ENCODE peak calls at places on chromosomes 1 and 21, in six cellular contexts. X, U, S, B, C and E are unnamed samples. For H3K9me3, the result is how much of the 10 kb centered on the place peaks cover.

GRCh38 chr1:100860397-100860991 is 34.1 kb downstream of the EXTL2 start:
- DNase-seq in B (no peak), U (no peak), S (no peak), C (no peak), X (no peak), E (no peak)

GRCh38 chr1:31587720-31588423 is 11.6 kb downstream of the TINAGL1 start:
- DNase-seq in B (peak), C (peak), X (peak), U (peak), S (peak), E (no peak)

GRCh38 chr1:84048820-84049219 is 49.9 kb upstream of the TTLL7 start:
- DNase-seq in S (no peak), U (no peak), X (no peak), C (no peak), B (no peak), E (no peak)

GRCh38 chr21:35829014-35829525 is 231.3 kb downstream of the SETD4 start:
- DNase-seq in C (no peak), U (no peak), X (no peak), S (no peak), B (no peak), E (no peak)

GRCh38 chr1:224757508-224757907 is 141.4 kb downstream of the CNIH3 start:
- DNase-seq in C (no peak), S (no peak), B (no peak), X (no peak), U (no peak), E (no peak)

GRCh38 chr1:1627842-1628655 is 3.9 kb upstream of the MMP23B start:
- DNase-seq in U (no peak), C (no peak), S (no peak), X (no peak), B (no peak), E (no peak)

GRCh38 chr1:24179251-24179895 is 7.7 kb downstream of the IFNLR1 start:
- DNase-seq in X (no peak), C (no peak), B (no peak), U (no peak), S (no peak), E (no peak)

GRCh38 chr1:230067871-230068814 is 1.1 kb downstream of the GALNT2 start:
- DNase-seq in S (no peak), X (no peak), B (peak), C (peak), U (peak), E (no peak)

GRCh38 chr1:34162852-34163766 is 1.9 kb downstream of the CSMD2 start:
- DNase-seq in X (peak), B (peak), S (peak), C (peak), U (peak), E (no peak)

GRCh38 chr1:143718524-143718923 is 253.3 kb downstream of the FAM72C start:
- DNase-seq in U (no peak), S (no peak), X (no peak), B (no peak), C (no peak), E (no peak)

GRCh38 chr1:192476802-192477298 is 98.7 kb upstream of the RGS1 start:
- DNase-seq in S (peak), C (no peak), X (no peak), U (peak), B (peak), E (no peak)

GRCh38 chr1:90707363-90707710 is 9.8 kb downstream of the BARHL2 start:
- DNase-seq in X (peak), S (no peak), C (peak), B (no peak), U (no peak), E (no peak)

GRCh38 chr1:1614204-1614953 is 921 bp upstream of the MIB2 start:
- DNase-seq in S (no peak), B (peak), X (no peak), U (no peak), C (peak), E (no peak)

GRCh38 chr1:98452162-98452561 is 209.4 kb upstream of the SNX7 start:
- DNase-seq in C (no peak), X (no peak), S (no peak), U (no peak), B (no peak), E (no peak)

GRCh38 chr1:33094971-33095604 is 14.1 kb downstream of the AZIN2 start:
- DNase-seq in S (no peak), B (no peak), C (peak), X (peak), U (peak), E (peak)

GRCh38 chr1:27109103-27109822 is 45.7 kb downstream of the SLC9A1 start:
- DNase-seq in X (peak), S (no peak), C (peak), B (no peak), U (no peak), E (no peak)

GRCh38 chr1:243526180-243526579 is 270.3 kb downstream of the SDCCAG8 start:
- DNase-seq in C (no peak), B (no peak), X (no peak), U (no peak), S (no peak), E (no peak)

GRCh38 chr1:187237542-187237941 is 408.8 kb downstream of the PLA2G4A start:
- DNase-seq in B (no peak), X (no peak), C (no peak), U (no peak), S (no peak), E (no peak)

GRCh38 chr1:19366599-19367315 is 54.6 kb downstream of the SLC66A1 start:
- DNase-seq in B (no peak), U (no peak), S (no peak), C (no peak), X (no peak), E (no peak)

GRCh38 chr1:235236128-235236527 is 75.1 kb upstream of the RBM34 start:
- DNase-seq in B (no peak), U (no peak), X (no peak), C (no peak), S (no peak), E (no peak)

DNA sequence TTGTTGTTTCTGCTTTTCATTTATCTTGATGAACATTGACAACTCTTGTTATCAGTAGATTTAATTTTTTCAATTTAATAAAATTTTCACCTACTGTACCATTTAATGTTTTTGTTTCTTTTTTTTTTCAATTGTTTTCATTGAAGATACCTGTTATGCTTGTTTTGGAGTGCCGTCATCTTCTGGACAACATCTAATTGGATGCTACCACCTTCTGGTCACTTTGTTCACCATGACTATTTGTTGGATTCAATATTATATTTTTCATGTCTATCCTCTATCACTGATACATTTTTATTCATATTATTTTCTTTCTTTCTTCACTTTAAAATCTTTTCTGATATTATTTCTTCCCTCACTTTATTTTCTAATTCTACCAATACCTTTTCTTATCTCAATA is 14.0 kb downstream of the KRTAP21-2 start:
- DNase-seq in B (no peak), X (no peak), C (no peak), S (no peak), U (no peak), E (no peak)
- H3K9me3 ChIP-seq in B (under half), X (under half), C (under half), S (under half), U (under half), E (under half)

GRCh38 chr1:172401907-172402306 is 18.6 kb upstream of the C1orf105 start:
- DNase-seq in S (no peak), U (no peak), C (no peak), X (peak), B (peak), E (no peak)
- TF ChIP-seq CTCF in S (no peak), U (no peak), C (no peak), X (peak), B (no peak), E (no peak)

GRCh38 chr1:202007703-202008489 is 2.5 kb upstream of the ELF3 start:
- DNase-seq in B (no peak), X (no peak), S (no peak), C (peak), U (no peak), E (peak)

GRCh38 chr1:202011994-202012393 is 1.6 kb downstream of the ELF3 start:
- DNase-seq in U (no peak), B (no peak), S (no peak), X (no peak), C (peak), E (no peak)

GRCh38 chr1:202007279-202007678 is 3.1 kb upstream of the ELF3 start:
- DNase-seq in X (no peak), C (peak), B (no peak), S (no peak), U (no peak), E (no peak)

GRCh38 chr1:202010042-202011015 is at the start of gene ELF3:
- DNase-seq in B (peak), U (no peak), C (peak), X (peak), S (no peak), E (peak)

GRCh38 chr1:202009326-202010031 is 908 bp upstream of the ELF3 start:
- DNase-seq in X (peak), C (peak), B (peak), U (peak), S (peak), E (peak)
- H3K9me3 ChIP-seq in X (under half), C (under half), B (under half), U (under half), S (under half), E (under half)

GRCh38 chr21:14119038-14119437 is 91.7 kb downstream of the LIPI start:
- DNase-seq in B (no peak), X (no peak), S (no peak), C (no peak), U (no peak), E (no peak)

GRCh38 chr21:14116080-14116481 is 94.7 kb downstream of the LIPI start:
- DNase-seq in B (no peak), X (no peak), U (no peak), C (no peak), S (no peak), E (no peak)

GRCh38 chr21:14115646-14116045 is 95.1 kb downstream of the LIPI start:
- DNase-seq in U (no peak), C (no peak), X (no peak), B (no peak), S (no peak), E (no peak)

GRCh38 chr21:14121719-14122118 is 89.0 kb downstream of the LIPI start:
- DNase-seq in B (no peak), C (no peak), X (no peak), S (no peak), U (no peak), E (no peak)

DNA sequence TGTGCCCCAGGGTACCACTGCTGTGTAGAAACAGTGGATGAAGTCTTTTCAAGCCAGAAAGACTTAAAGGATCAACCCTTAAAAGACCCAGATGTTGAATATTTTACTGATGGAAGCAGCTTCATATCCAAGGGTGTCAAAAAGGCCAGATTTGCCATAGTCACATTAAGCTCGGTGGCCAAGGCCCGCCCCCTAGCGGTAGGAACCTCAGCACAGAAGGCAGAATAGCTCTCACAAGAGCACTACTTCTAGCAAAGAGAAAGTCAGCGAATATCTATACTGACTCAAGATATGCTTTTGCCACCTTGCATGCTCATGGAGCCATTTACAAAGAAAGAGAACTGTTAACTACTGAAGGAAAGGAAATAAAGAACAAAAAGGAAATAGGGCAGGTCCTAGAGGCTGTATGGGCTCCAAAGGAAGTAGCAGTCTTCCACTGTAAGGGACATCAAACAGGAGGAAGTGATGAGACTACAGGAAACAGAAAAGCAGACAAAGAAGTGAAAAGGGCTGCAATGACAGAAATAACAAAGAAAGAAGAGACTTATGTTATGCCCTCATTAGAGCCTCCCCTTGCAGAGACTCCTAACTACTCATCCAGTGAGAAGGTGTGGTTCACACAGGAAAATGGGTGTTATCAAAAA is 90.5 kb downstream of the LIPI start:
- DNase-seq in U (no peak), X (peak), B (no peak), C (peak), S (no peak), E (no peak)
- TF ChIP-seq CTCF in U (no peak), X (peak), B (peak), C (peak), S (peak), E (no peak)

DNA sequence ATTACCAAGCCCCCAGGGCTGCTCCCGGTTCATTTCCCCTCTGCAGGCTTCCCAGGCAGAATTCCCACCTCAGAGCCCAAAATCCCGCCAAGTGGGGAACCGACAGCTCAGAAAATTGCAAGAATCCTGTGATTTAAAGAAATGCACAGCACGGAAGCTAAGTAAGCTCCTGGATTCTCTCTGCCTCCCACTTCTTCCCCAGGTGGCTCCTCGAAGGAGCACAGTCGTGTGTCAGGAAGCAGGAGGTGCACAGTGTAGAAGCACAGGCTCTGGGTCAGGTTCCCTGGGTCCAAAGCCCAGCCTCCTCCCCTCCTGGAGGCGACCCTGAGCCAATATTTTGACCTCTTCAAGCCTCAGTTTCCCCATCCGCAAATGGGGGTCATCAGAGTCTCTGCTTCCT is 74.7 kb downstream of the FBXO2 start:
- DNase-seq in B (no peak), C (no peak), X (no peak), S (no peak), U (no peak), E (no peak)
- H3K9me3 ChIP-seq in B (under half), C (under half), X (under half), S (under half), U (under half), E (under half)